ENCODE peak calls at places on chromosome 15, in four cellular contexts. Y is endodermal cell, D is AG04450, U is stomach. C is an unnamed sample.

GRCh38 chr15:79965836-79966630 is 5.0 kb downstream of the BCL2A1 start:
- DNase-seq in D (no peak), U (no peak), Y (no peak), C (no peak)

GRCh38 chr15:60720084-60720483 is 241.1 kb upstream of the ICE2 start:
- DNase-seq in D (no peak), U (no peak), Y (no peak), C (no peak)

GRCh38 chr15:29835301-29835700 is 13.0 kb upstream of the TJP1 start:
- DNase-seq in D (no peak), Y (no peak), U (no peak), C (no peak)

GRCh38 chr15:40242216-40242599 is 3.3 kb downstream of the PAK6 start:
- DNase-seq in U (no peak), D (no peak), Y (peak), C (peak)

GRCh38 chr15:99720533-99720932 is 12.7 kb downstream of the LYSMD4 start:
- DNase-seq in D (no peak), U (no peak), Y (no peak), C (no peak)

GRCh38 chr15:70504305-70504951 is 258.9 kb downstream of the UACA start:
- DNase-seq in U (peak), Y (no peak), D (no peak), C (no peak)

GRCh38 chr15:77889009-77889806 is 188.3 kb downstream of the TBC1D2B start:
- DNase-seq in Y (no peak), U (no peak), D (no peak), C (no peak)

GRCh38 chr15:64847448-64847847 is 5.7 kb downstream of the PLEKHO2 start:
- DNase-seq in Y (no peak), U (no peak), D (no peak), C (no peak)

GRCh38 chr15:58528197-58528870 is 96.5 kb downstream of the LIPC start:
- DNase-seq in U (peak), D (no peak), Y (no peak), C (no peak)

GRCh38 chr15:66565731-66566130 is at the start of gene LCTL:
- DNase-seq in Y (peak), U (no peak), D (peak), C (peak)

GRCh38 chr15:25469377-25469776 is 30.6 kb upstream of the UBE3A start:
- DNase-seq in U (no peak), D (no peak), Y (no peak), C (no peak)

GRCh38 chr15:64748251-64748650 is 27.1 kb downstream of the RBPMS2 start:
- DNase-seq in D (no peak), U (no peak), Y (no peak), C (no peak)

GRCh38 chr15:60957111-60957510 is 272.0 kb downstream of the RORA start:
- DNase-seq in U (no peak), D (no peak), Y (no peak), C (no peak)

GRCh38 chr15:75452968-75453702 is 1.6 kb upstream of the SIN3A start:
- DNase-seq in D (no peak), U (peak), Y (peak), C (peak)

GRCh38 chr15:25693321-25694237 is 169.5 kb downstream of the ATP10A start:
- DNase-seq in D (no peak), Y (peak), U (no peak), C (peak)

GRCh38 chr15:80308002-80308401 is 56.0 kb upstream of the CTXND1 start:
- DNase-seq in Y (peak), D (no peak), U (no peak), C (no peak)

GRCh38 chr15:46576611-46577010 is 941.8 kb downstream of the SQOR start:
- DNase-seq in U (no peak), D (no peak), Y (no peak), C (no peak)

GRCh38 chr15:36331531-36332275 is 247.7 kb upstream of the CDIN1 start:
- DNase-seq in D (no peak), U (no peak), Y (no peak), C (no peak)

GRCh38 chr15:28953573-28954195 is 67.9 kb downstream of the APBA2 start:
- DNase-seq in U (no peak), Y (peak), D (no peak), C (no peak)

GRCh38 chr15:23532019-23532418 is 33.5 kb upstream of the MKRN3 start:
- DNase-seq in D (no peak), U (no peak), Y (no peak), C (no peak)

GRCh38 chr15:63065262-63066234 is 23.0 kb downstream of the TPM1 start:
- DNase-seq in D (no peak), U (no peak), Y (peak), C (no peak)

GRCh38 chr15:93250905-93251304 is 161.9 kb upstream of the RGMA start:
- DNase-seq in Y (no peak), U (no peak), D (no peak), C (no peak)

GRCh38 chr15:66115568-66116206 is 137.9 kb downstream of the MEGF11 start:
- DNase-seq in D (no peak), Y (peak), U (no peak), C (peak)

GRCh38 chr15:32898991-32899613 is 181.3 kb downstream of the GREM1 start:
- DNase-seq in Y (peak), U (no peak), D (no peak), C (peak)

GRCh38 chr15:74369084-74369745 is 1.8 kb upstream of the CYP11A1 start:
- DNase-seq in Y (no peak), U (no peak), D (no peak), C (peak)

GRCh38 chr15:39127925-39128617 is 452.8 kb upstream of the THBS1 start:
- DNase-seq in Y (peak), D (peak), U (no peak), C (peak)

GRCh38 chr15:78065973-78066946 is 11.3 kb downstream of the TBC1D2B start:
- DNase-seq in U (no peak), Y (no peak), D (no peak), C (no peak)

GRCh38 chr15:77748078-77749064 is 115.7 kb upstream of the LINGO1 start:
- DNase-seq in U (no peak), Y (no peak), D (no peak), C (no peak)

GRCh38 chr15:82554351-82554750 is 14.1 kb upstream of the RPS17 start:
- DNase-seq in Y (no peak), U (no peak), D (no peak), C (no peak)

GRCh38 chr15:98580577-98580976 is 67.8 kb upstream of the IGF1R start:
- DNase-seq in U (no peak), D (no peak), Y (no peak), C (peak)

GRCh38 chr15:33586791-33587697 is 276.3 kb downstream of the RYR3 start:
- DNase-seq in U (no peak), Y (no peak), D (no peak), C (no peak)

GRCh38 chr15:78353093-78353492 is 12.9 kb downstream of the CRABP1 start:
- DNase-seq in D (no peak), Y (no peak), U (no peak), C (peak)

GRCh38 chr15:67832031-67832551 is 6.8 kb downstream of the SKOR1 start:
- DNase-seq in D (no peak), U (no peak), Y (peak), C (peak)

GRCh38 chr15:78640840-78641733 is at the start of gene CHRNB4:
- DNase-seq in U (no peak), D (no peak), Y (peak), C (peak)

GRCh38 chr15:48914717-48915116 is 36.8 kb downstream of the EID1 start:
- DNase-seq in Y (no peak), U (no peak), D (no peak), C (no peak)

GRCh38 chr15:64930778-64931240 is 19.1 kb downstream of the ANKDD1A start:
- DNase-seq in Y (no peak), D (peak), U (no peak), C (no peak)

GRCh38 chr15:35827156-35827555 is 281.2 kb upstream of the DPH6 start:
- DNase-seq in Y (no peak), D (no peak), U (no peak), C (no peak)

GRCh38 chr15:62795171-62795570 is 247.4 kb upstream of the TPM1 start:
- DNase-seq in U (no peak), Y (no peak), D (no peak), C (no peak)

GRCh38 chr15:51096976-51097375 is 2.3 kb upstream of the TNFAIP8L3 start:
- DNase-seq in D (no peak), U (no peak), Y (no peak), C (no peak)

GRCh38 chr15:72184165-72184811 is 13.3 kb downstream of the GRAMD2A start:
- DNase-seq in D (no peak), Y (peak), U (peak), C (peak)
- H3K4me3 ChIP-seq in D (peak), Y (peak), U (peak), C (peak)

GRCh38 chr15:72238586-72238985 is 7.6 kb upstream of the PKM start:
- DNase-seq in U (no peak), D (no peak), Y (no peak), C (no peak)

GRCh38 chr15:72236381-72237285 is 5.6 kb upstream of the PKM start:
- DNase-seq in D (no peak), U (no peak), Y (no peak), C (no peak)

GRCh38 chr15:72239652-72240051 is 8.7 kb upstream of the PKM start:
- DNase-seq in Y (no peak), U (no peak), D (no peak), C (no peak)

GRCh38 chr15:72235298-72235697 is 4.3 kb upstream of the PKM start:
- DNase-seq in Y (no peak), D (no peak), U (no peak), C (no peak)

GRCh38 chr15:72237286-72238224 is 6.6 kb upstream of the PKM start:
- DNase-seq in Y (peak), D (peak), U (peak), C (peak)
- H3K4me3 ChIP-seq in Y (no peak), D (peak), U (peak), C (no peak)

GRCh38 chr15:57506422-57506821 is 85.3 kb upstream of the MYZAP start:
- DNase-seq in D (no peak), U (no peak), Y (peak), C (peak)

GRCh38 chr15:57504599-57504940 is 87.1 kb upstream of the MYZAP start:
- DNase-seq in D (no peak), U (no peak), Y (peak), C (no peak)

GRCh38 chr15:57505056-57505713 is 86.5 kb upstream of the MYZAP start:
- DNase-seq in Y (no peak), U (peak), D (no peak), C (no peak)

GRCh38 chr15:57507111-57507510 is 84.6 kb upstream of the MYZAP start:
- DNase-seq in D (no peak), Y (no peak), U (no peak), C (no peak)

GRCh38 chr15:57505949-57506391 is 85.7 kb upstream of the MYZAP start:
- DNase-seq in Y (no peak), U (peak), D (no peak), C (no peak)
- H3K4me3 ChIP-seq in Y (no peak), U (no peak), D (no peak), C (no peak)

DNA sequence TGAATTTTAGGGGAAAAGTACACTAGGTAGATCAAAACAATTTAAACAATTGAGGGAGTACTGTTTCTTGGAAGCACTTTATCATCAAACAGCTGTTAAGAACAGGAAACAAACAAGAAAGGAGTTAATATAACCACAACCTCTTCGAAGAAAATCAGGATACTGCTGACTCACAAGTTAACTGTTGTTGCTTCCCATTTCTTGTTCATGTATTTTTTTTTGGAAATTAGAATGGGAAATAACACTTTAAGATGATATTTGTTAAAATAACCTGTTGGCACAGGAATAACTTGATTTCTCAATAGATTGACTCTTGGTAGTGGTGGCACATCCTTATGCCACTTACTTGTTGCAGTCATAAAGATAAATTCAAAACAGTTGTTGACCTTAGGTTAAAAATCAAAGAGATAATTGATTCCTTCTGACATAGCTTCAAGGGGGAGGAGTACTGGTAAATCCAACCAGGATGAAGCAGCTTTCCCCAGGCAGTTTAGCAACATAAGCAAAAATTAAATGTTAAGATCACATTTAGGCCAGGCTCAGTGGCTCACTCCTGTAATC is 3.3 kb downstream of the BNIP2 start:
- DNase-seq in D (no peak), Y (no peak), U (no peak), C (no peak)
- H3K4me3 ChIP-seq in D (no peak), Y (peak), U (no peak), C (no peak)

GRCh38 chr15:83652606-83653204 is 1.2 kb upstream of the ADAMTSL3 start:
- DNase-seq in Y (no peak), U (no peak), D (no peak), C (no peak)
- H3K4me3 ChIP-seq in Y (no peak), U (no peak), D (no peak), C (no peak)

GRCh38 chr15:100922192-100923040 is 3.3 kb downstream of the LRRK1 start:
- DNase-seq in Y (no peak), D (no peak), U (no peak), C (no peak)

GRCh38 chr15:100918690-100919480 is at the start of gene LRRK1:
- DNase-seq in U (no peak), D (no peak), Y (peak), C (peak)

GRCh38 chr15:100920516-100921135 is 1.5 kb downstream of the LRRK1 start:
- DNase-seq in D (no peak), Y (no peak), U (no peak), C (no peak)

GRCh38 chr15:100918034-100918689 is 995 bp upstream of the LRRK1 start:
- DNase-seq in U (peak), Y (peak), D (no peak), C (peak)

DNA sequence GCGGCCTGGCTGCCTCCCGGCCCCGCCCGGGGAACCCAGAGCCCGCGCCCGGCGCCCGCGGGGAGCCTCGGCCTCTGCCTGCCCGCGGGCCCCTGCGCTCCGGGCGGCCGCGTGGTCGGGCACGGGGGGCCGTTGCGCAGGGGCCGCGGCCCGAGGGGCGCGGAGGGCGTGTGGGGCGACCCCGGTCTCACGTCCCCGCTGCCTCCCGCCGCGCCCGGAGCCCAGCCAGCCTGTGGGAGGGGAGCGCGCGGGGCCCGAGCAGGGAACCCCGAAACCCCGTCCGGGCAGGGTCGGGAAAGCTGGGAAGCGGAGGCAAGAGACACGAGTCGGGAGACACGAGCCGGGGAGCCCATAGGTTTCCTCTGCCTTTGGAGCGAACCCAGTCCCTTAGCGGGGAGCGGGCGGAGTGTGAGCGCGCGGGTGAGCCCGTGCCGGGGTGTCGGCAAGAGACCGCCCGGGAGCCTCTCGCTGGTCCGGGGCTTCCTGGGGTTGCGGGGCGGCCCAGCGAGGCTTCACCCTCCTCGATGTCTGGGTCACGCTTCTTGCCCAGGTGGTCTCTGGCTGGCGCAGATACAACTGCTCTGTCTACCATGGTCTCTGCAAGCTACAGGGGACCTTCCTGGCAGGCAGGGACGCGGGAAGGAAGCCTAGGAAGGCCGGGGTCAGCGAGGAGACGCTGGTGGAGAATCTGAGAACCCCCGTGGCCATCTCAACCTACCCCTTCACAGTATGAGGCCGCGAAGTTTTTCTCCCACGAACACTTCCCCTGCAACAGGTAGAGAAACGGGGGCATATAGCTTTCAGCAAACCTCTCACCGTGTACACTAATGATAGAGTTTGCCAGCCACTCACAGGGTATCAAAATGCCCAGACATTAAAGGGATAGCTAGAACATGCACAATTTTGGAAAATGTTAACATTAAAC is 586 bp downstream of the LRRK1 start:
- DNase-seq in D (no peak), U (no peak), Y (peak), C (peak)
- H3K4me3 ChIP-seq in D (peak), U (peak), Y (peak), C (peak)

GRCh38 chr15:45166792-45167630 is 20.8 kb downstream of the SHF start:
- DNase-seq in U (peak), D (peak), Y (peak), C (peak)
- H3K4me3 ChIP-seq in U (peak), D (peak), Y (peak), C (peak)

GRCh38 chr15:27495963-27496459 is 525.0 kb downstream of the GABRG3 start:
- DNase-seq in Y (no peak), U (no peak), D (no peak), C (peak)

GRCh38 chr15:27498700-27499099 is 527.7 kb downstream of the GABRG3 start:
- DNase-seq in Y (no peak), D (no peak), U (no peak), C (no peak)

GRCh38 chr15:27500206-27500605 is 529.2 kb downstream of the GABRG3 start:
- DNase-seq in U (no peak), Y (no peak), D (no peak), C (no peak)

GRCh38 chr15:27499191-27499590 is 528.2 kb downstream of the GABRG3 start:
- DNase-seq in U (no peak), Y (no peak), D (no peak), C (no peak)

GRCh38 chr15:27499719-27500118 is 528.7 kb downstream of the GABRG3 start:
- DNase-seq in Y (no peak), U (no peak), D (no peak), C (no peak)
- H3K4me3 ChIP-seq in Y (no peak), U (no peak), D (no peak), C (no peak)

GRCh38 chr15:84716036-84716732 is at the start of gene SEC11A:
- DNase-seq in Y (peak), D (peak), U (peak), C (peak)

GRCh38 chr15:84714816-84715215 is 1.1 kb downstream of the SEC11A start:
- DNase-seq in D (no peak), U (no peak), Y (no peak), C (no peak)

GRCh38 chr15:84715442-84716035 is 400 bp downstream of the SEC11A start:
- DNase-seq in D (no peak), Y (peak), U (peak), C (peak)

GRCh38 chr15:84714372-84714771 is 1.6 kb downstream of the SEC11A start:
- DNase-seq in Y (no peak), D (no peak), U (no peak), C (no peak)
- H3K4me3 ChIP-seq in Y (peak), D (peak), U (no peak), C (no peak)

GRCh38 chr15:90062023-90062728 is 40.1 kb downstream of the IDH2 start:
- DNase-seq in Y (peak), U (peak), D (no peak), C (peak)

GRCh38 chr15:90060797-90061196 is 41.5 kb downstream of the IDH2 start:
- DNase-seq in U (no peak), Y (no peak), D (no peak), C (no peak)

GRCh38 chr15:90063733-90064247 is 38.5 kb downstream of the IDH2 start:
- DNase-seq in U (no peak), D (no peak), Y (peak), C (no peak)

GRCh38 chr15:90064931-90065681 is 37.2 kb downstream of the IDH2 start:
- DNase-seq in Y (peak), U (no peak), D (no peak), C (peak)

GRCh38 chr15:90062729-90063684 is 39.3 kb downstream of the IDH2 start:
- DNase-seq in D (no peak), Y (peak), U (no peak), C (no peak)
- H3K4me3 ChIP-seq in D (no peak), Y (no peak), U (no peak), C (no peak)

C was measured in H7.